ENCODE peak calls at places on chromosome 2, in seven cellular contexts. Q is astrocyte of the cerebellum, V is PC-3, D is endodermal cell, Y is GM06990, O is mesothelial cell of epicardium, H is neural progenitor cell. W is an unnamed sample.

GRCh38 chr2:196278491-196278911 is 107.1 kb upstream of the STK17B start:
- DNase-seq in O (no peak), D (no peak), H (no peak), Q (peak), V (peak), Y (no peak), W (no peak)

GRCh38 chr2:225994748-225995405 is 595.4 kb downstream of the NYAP2 start:
- DNase-seq in O (no peak), Q (no peak), H (no peak), Y (no peak), D (no peak), V (peak), W (no peak)

GRCh38 chr2:176325732-176326131 is 56.5 kb downstream of the MTX2 start:
- DNase-seq in V (no peak), D (peak), H (peak), Q (peak), Y (no peak), O (no peak), W (no peak)

GRCh38 chr2:70686577-70687460 is 81.2 kb downstream of the ADD2 start:
- DNase-seq in D (peak), O (no peak), V (peak), Q (no peak), H (peak), Y (peak), W (no peak)

GRCh38 chr2:119205001-119205669 is 18.5 kb upstream of the STEAP3 start:
- DNase-seq in Y (no peak), O (no peak), D (no peak), Q (no peak), H (no peak), V (no peak), W (no peak)

GRCh38 chr2:128311755-128312341 is 6.8 kb downstream of the HS6ST1 start:
- DNase-seq in Q (no peak), O (peak), D (peak), H (peak), V (no peak), Y (no peak), W (peak)

GRCh38 chr2:216029416-216030129 is 16.2 kb upstream of the MREG start:
- DNase-seq in V (peak), H (no peak), Q (no peak), Y (no peak), D (no peak), O (no peak), W (no peak)

GRCh38 chr2:233267516-233268245 is 16.2 kb downstream of the ATG16L1 start:
- DNase-seq in Y (peak), H (no peak), O (no peak), Q (no peak), V (no peak), D (no peak), W (peak)

GRCh38 chr2:74873678-74874640 is 40.0 kb downstream of the HK2 start:
- DNase-seq in H (no peak), V (no peak), Q (no peak), O (no peak), Y (no peak), D (no peak), W (no peak)

GRCh38 chr2:201432038-201432437 is 19.2 kb downstream of the TRAK2 start:
- DNase-seq in Q (no peak), H (no peak), Y (no peak), V (peak), O (no peak), D (no peak), W (no peak)

GRCh38 chr2:241445426-241445825 is 63.0 kb downstream of the STK25 start:
- DNase-seq in O (no peak), D (no peak), V (no peak), Q (no peak), Y (no peak), H (no peak), W (no peak)

GRCh38 chr2:152647417-152648010 is 69.7 kb downstream of the PRPF40A start:
- DNase-seq in H (peak), V (no peak), D (no peak), O (no peak), Y (no peak), Q (peak), W (no peak)

GRCh38 chr2:197191177-197191947 is 119.2 kb downstream of the ANKRD44 start:
- DNase-seq in V (peak), D (no peak), O (no peak), Y (no peak), H (peak), Q (peak), W (no peak)

GRCh38 chr2:238689331-238689730 is 158.6 kb upstream of the TWIST2 start:
- DNase-seq in V (no peak), Q (no peak), Y (no peak), D (no peak), H (no peak), O (no peak), W (no peak)

GRCh38 chr2:64595397-64596160 is 58.1 kb downstream of the SERTAD2 start:
- DNase-seq in O (no peak), V (peak), H (peak), D (no peak), Y (no peak), Q (peak), W (no peak)

GRCh38 chr2:189836644-189837043 is 52.4 kb downstream of the PMS1 start:
- DNase-seq in H (no peak), Q (peak), O (no peak), V (peak), Y (no peak), D (no peak), W (no peak)

GRCh38 chr2:128817171-128817570 is 498.5 kb upstream of the HS6ST1 start:
- DNase-seq in Y (no peak), H (no peak), Q (no peak), V (no peak), O (no peak), D (peak), W (no peak)

GRCh38 chr2:69026026-69026425 is 13.0 kb downstream of the ANTXR1 start:
- DNase-seq in V (peak), O (no peak), Q (no peak), D (peak), Y (peak), H (peak), W (no peak)

GRCh38 chr2:235461763-235462414 is 32.0 kb upstream of the AGAP1 start:
- DNase-seq in V (no peak), D (no peak), Y (no peak), O (no peak), Q (no peak), H (no peak), W (no peak)

GRCh38 chr2:137167651-137168050 is 402.3 kb downstream of the THSD7B start:
- DNase-seq in Q (no peak), V (no peak), D (no peak), H (no peak), O (no peak), Y (no peak), W (no peak)

GRCh38 chr2:10499275-10499907 is 51.3 kb upstream of the ODC1 start:
- DNase-seq in V (peak), D (no peak), Q (no peak), Y (no peak), H (no peak), O (no peak), W (no peak)

GRCh38 chr2:239516286-239516953 is 115.6 kb upstream of the HDAC4 start:
- DNase-seq in O (no peak), Q (no peak), Y (no peak), V (no peak), H (no peak), D (no peak), W (no peak)

GRCh38 chr2:219536425-219536824 is 7.2 kb downstream of the CHPF start:
- DNase-seq in O (no peak), V (no peak), D (no peak), H (no peak), Q (no peak), Y (no peak), W (no peak)

GRCh38 chr2:219539295-219539788 is 4.3 kb downstream of the CHPF start:
- DNase-seq in O (no peak), V (no peak), H (no peak), Q (no peak), D (no peak), Y (no peak), W (no peak)

GRCh38 chr2:219536967-219537366 is 6.6 kb downstream of the CHPF start:
- DNase-seq in D (no peak), Q (no peak), Y (no peak), V (no peak), H (no peak), O (no peak), W (no peak)

GRCh38 chr2:219538488-219539294 is 4.9 kb downstream of the CHPF start:
- DNase-seq in O (no peak), Q (peak), D (no peak), H (no peak), V (no peak), Y (no peak), W (no peak)

GRCh38 chr2:219537657-219538487 is 5.7 kb downstream of the CHPF start:
- DNase-seq in Q (no peak), Y (no peak), O (no peak), V (no peak), H (no peak), D (peak), W (no peak)
- TF ChIP-seq CTCF in Q (no peak), Y (no peak), O (no peak), V (peak), H (peak), D (peak), W (no peak)

DNA sequence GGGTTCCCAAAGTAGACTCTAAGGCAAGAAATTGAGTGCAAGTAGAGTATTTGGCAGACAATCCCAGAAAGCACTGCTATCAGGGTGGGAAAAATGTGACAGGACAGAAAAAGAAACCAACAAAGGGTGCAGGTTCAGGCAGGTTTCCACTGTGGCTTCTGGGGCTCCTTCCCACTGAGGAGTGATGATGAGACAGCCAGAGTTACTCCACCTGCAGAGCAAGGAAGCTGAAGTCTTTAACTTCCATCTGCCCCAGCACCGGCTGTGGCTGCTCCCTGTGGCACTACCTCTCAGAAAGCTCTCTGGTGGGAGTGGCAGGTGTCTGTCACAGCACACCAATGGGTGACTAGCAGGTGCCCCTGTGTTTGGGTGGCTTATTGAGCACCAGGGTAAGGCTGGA is 37.6 kb upstream of the ACKR3 start:
- DNase-seq in O (no peak), H (no peak), Y (no peak), D (no peak), Q (no peak), V (no peak), W (no peak)
- TF ChIP-seq CTCF in O (no peak), H (no peak), Y (no peak), D (no peak), Q (no peak), V (no peak), W (no peak)

DNA sequence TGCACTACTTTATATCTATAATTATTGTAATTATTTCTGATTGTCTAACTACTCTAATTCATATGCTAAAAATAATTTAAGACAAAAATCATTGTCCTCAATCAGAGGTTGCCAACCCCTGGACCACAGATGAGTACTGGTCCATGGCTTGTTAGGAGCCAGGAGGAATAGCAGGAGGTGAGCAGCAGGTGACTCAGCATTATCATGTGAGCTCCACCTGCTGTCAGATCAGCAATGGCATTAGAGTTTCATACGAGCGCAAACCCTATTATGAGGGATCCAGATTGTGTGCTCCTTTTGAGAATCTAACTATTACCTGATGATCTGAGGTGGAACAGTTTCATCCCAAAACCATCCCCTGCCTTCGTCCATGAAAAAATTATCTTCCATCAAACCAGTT is 1434.4 kb downstream of the LRP1B start:
- DNase-seq in Y (no peak), Q (no peak), V (peak), H (no peak), O (no peak), D (peak), W (no peak)
- TF ChIP-seq CTCF in Y (no peak), Q (no peak), V (peak), H (no peak), O (no peak), D (peak), W (no peak)

DNA sequence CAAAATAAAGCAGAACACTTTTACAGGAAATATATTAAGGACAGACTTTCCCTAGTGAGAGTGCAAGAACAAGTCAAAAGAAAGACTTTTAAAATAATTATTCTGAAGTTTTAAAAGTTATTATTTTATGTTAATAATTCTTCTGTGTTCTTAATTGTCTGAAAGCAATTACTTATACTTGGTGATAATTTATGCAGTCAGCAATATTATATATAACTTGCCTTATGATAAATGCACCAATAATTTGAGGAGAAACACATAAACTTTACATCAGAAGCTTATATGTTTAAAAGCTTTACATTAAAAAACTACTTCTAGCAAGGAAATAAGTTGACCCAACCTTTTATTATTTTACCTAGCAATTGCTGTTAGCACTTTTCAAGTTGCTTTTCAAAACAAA is 3.5 kb upstream of the CALCRL start:
- DNase-seq in V (no peak), Q (no peak), Y (no peak), D (no peak), O (no peak), H (no peak), W (no peak)
- TF ChIP-seq CTCF in V (no peak), Q (no peak), Y (no peak), D (no peak), O (no peak), H (no peak), W (no peak)